ENCODE peak calls at places on chromosomes 5 and 9, in four cellular contexts. N is mesendoderm, H is IMR-90, F is H1. X is an unnamed sample. For H3K36me3, the result is how much of the 10 kb centered on the place peaks cover.

GRCh38 chr9:14345586-14346237 is 31.8 kb upstream of the NFIB start:
- DNase-seq in N (no peak), H (no peak), F (no peak), X (no peak)

GRCh38 chr9:120017971-120018370 is 562.0 kb downstream of the CDK5RAP2 start:
- DNase-seq in N (no peak), H (no peak), F (no peak), X (no peak)

GRCh38 chr5:137858223-137858916 is 9.3 kb upstream of the MYOT start:
- DNase-seq in N (no peak), H (peak), F (no peak), X (no peak)

GRCh38 chr5:115289104-115289503 is 7.3 kb downstream of the CCDC112 start:
- DNase-seq in N (no peak), H (no peak), F (no peak), X (no peak)

GRCh38 chr5:111670826-111671492 is 86.0 kb downstream of the NREP start:
- DNase-seq in N (no peak), H (peak), F (no peak), X (no peak)

GRCh38 chr5:144191998-144192397 is 21.3 kb downstream of the KCTD16 start:
- DNase-seq in N (peak), H (peak), F (no peak), X (no peak)

GRCh38 chr5:153791339-153791738 is 247.4 kb downstream of the FAM114A2 start:
- DNase-seq in N (no peak), H (no peak), F (no peak), X (no peak)

GRCh38 chr5:1727571-1727970 is 72.1 kb downstream of the MRPL36 start:
- DNase-seq in N (no peak), H (no peak), F (no peak), X (no peak)

GRCh38 chr5:68141494-68141893 is 74.1 kb upstream of the PIK3R1 start:
- DNase-seq in N (no peak), H (peak), F (no peak), X (no peak)

GRCh38 chr5:166909926-166910325 is 1381.5 kb upstream of the WWC1 start:
- DNase-seq in N (no peak), H (no peak), F (no peak), X (no peak)

GRCh38 chr9:129162901-129163670 is 15.0 kb downstream of the IER5L start:
- DNase-seq in N (no peak), H (peak), F (no peak), X (no peak)

GRCh38 chr5:1386274-1386717 is 41.4 kb upstream of the CLPTM1L start:
- DNase-seq in N (peak), H (no peak), F (no peak), X (peak)

GRCh38 chr5:109924708-109925107 is 235.0 kb downstream of the MAN2A1 start:
- DNase-seq in N (no peak), H (no peak), F (no peak), X (no peak)

DNA sequence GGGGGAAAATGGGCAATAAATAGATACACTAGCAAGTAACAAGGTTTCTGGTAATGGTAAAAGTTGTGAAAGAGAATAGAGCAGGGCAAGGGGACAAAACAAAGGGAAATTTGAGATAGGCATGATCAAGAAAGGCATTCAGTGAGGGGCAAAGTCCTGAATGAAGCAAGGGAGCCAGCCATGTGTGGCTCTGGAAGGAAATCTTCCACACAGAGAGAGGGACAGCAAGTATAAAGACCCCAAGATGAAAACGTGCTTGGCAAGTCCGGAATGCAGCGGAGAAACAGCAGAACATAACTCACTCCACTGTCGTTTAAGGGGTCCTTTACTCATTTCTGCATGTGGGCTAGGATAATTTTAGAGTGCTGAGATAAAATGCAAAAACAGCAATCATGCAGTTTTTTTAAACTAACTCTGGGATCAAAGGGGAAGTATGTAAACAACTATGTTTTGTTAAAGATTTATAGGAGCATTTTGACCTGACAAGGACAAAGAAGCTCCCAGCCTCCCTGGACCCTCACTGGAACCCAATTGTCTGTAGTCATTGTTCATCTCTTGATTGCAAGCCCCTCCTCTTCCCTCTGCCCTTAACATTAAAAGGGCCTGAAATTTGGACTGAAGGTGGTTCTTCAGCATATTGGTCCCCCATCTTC is 22.9 kb upstream of the AOPEP start:
- DNase-seq in N (no peak), H (no peak), F (no peak), X (no peak)
- H3K36me3 ChIP-seq in N (under half), H (under half), F (under half), X (under half)

DNA sequence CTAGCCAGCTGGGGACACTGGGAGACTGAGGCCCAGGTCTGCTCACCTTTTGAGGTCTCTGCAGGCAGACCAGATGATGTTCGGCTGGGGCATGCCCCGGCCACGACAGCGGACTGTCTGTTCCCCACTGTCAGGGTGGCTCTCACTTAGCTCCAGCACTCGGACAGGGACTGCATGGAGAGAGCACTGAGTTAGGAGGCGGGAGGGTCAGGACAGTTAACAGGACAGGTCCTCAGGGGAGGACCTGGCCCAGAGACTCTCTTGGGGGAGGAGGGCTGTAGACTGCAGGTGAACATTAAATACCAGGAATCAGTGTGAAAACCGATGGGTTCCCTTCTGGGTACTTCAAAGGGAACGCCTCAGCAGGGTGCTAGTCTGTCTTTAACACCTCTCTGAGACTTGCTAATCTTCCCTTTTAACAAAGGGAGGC is 25.1 kb downstream of the PDGFRB start:
- DNase-seq in N (peak), H (no peak), F (no peak), X (no peak)
- H2BK5ac ChIP-seq in N (no peak), H (peak), F (no peak), X (no peak)

GRCh38 chr5:72470817-72471216 is 36.4 kb downstream of the ZNF366 start:
- DNase-seq in N (no peak), H (peak), F (no peak), X (no peak)
- H3K36me3 ChIP-seq in N (under half), H (under half), F (under half), X (under half)

GRCh38 chr5:169511708-169512107 is 71.9 kb upstream of the SPDL1 start:
- DNase-seq in N (peak), H (no peak), F (no peak), X (no peak)
- H2BK5ac ChIP-seq in N (no peak), H (no peak), F (no peak), X (no peak)

DNA sequence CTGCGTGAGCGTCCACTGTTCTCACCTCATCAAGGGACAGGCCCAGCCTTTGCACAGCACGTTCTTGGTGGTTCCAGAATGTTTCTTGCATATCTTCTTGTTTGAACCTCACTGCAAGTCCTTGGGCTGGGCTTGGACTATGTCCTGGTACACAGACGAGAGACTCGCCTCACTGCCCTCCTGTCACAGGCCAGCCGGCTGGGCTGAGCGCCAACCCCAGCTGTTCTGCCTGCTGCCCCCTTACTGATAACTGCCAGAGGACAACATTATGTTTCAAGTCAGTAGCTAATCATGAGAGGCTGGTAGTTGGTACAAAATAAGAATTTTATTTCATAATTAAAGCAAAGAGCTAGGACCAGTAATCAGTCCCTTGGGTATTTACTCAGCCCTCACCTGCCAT is 52.8 kb upstream of the LRRTM2 start:
- DNase-seq in N (no peak), H (peak), F (no peak), X (no peak)
- H3K36me3 ChIP-seq in N (under half), H (half or more), F (half or more), X (half or more)

GRCh38 chr5:76960004-76960625 is 7.3 kb downstream of the CRHBP start:
- DNase-seq in N (peak), H (no peak), F (no peak), X (no peak)
- H2BK5ac ChIP-seq in N (no peak), H (no peak), F (no peak), X (no peak)

X was measured in neuronal stem cell.